ENCODE peak calls at places on chromosomes 4 and X, in seven cellular contexts. One of them, this sample, is unnamed.
A peak's percentile ranks its signal among the peaks of the same experiment; 100 is the strongest.

GRCh38 chrX:42567268-42567667 is 210.7 kb downstream of the PPP1R2C start:
- DNase-seq in colonic mucosa: no peak
- DNase-seq in GM12864: no peak
- DNase-seq in epithelial cell of esophagus: no peak
- DNase-seq in astrocyte of the cerebellum: no peak
- DNase-seq in AG04449: no peak
- DNase-seq in left ventricle myocardium inferior: no peak
- DNase-seq in this sample: no peak

GRCh38 chr4:41878170-41878941 is 56.9 kb upstream of the TMEM33 start:
- DNase-seq in colonic mucosa: no peak
- DNase-seq in GM12864: no peak
- DNase-seq in epithelial cell of esophagus: no peak
- DNase-seq in astrocyte of the cerebellum: no peak
- DNase-seq in AG04449: no peak
- DNase-seq in left ventricle myocardium inferior: no peak
- DNase-seq in this sample: no peak

GRCh38 chr4:8777320-8778196 is 94.1 kb downstream of the HMX1 start:
- DNase-seq in colonic mucosa: no peak
- DNase-seq in GM12864: no peak
- DNase-seq in epithelial cell of esophagus: peak; percentile 2
- DNase-seq in astrocyte of the cerebellum: no peak
- DNase-seq in AG04449: no peak
- DNase-seq in left ventricle myocardium inferior: no peak
- DNase-seq in this sample: no peak

GRCh38 chr4:108350332-108350731 is 181.6 kb upstream of the LEF1 start:
- DNase-seq in colonic mucosa: no peak
- DNase-seq in GM12864: no peak
- DNase-seq in epithelial cell of esophagus: no peak
- DNase-seq in astrocyte of the cerebellum: no peak
- DNase-seq in AG04449: no peak
- DNase-seq in left ventricle myocardium inferior: no peak
- DNase-seq in this sample: no peak

GRCh38 chr4:133154725-133155124 is 5.6 kb downstream of the PCDH10 start:
- DNase-seq in colonic mucosa: no peak
- DNase-seq in GM12864: no peak
- DNase-seq in epithelial cell of esophagus: peak; percentile 49
- DNase-seq in astrocyte of the cerebellum: no peak
- DNase-seq in AG04449: no peak
- DNase-seq in left ventricle myocardium inferior: no peak
- DNase-seq in this sample: peak; percentile 62

GRCh38 chrX:41384041-41384705 is 50.2 kb downstream of the DDX3X start:
- DNase-seq in colonic mucosa: peak; percentile 74
- DNase-seq in GM12864: no peak
- DNase-seq in epithelial cell of esophagus: peak; percentile 86
- DNase-seq in astrocyte of the cerebellum: peak; percentile 3
- DNase-seq in AG04449: peak; percentile 3
- DNase-seq in left ventricle myocardium inferior: peak; percentile 68
- DNase-seq in this sample: peak; percentile 82

GRCh38 chr4:104487105-104487504 is 7.6 kb downstream of the CXXC4 start:
- DNase-seq in colonic mucosa: no peak
- DNase-seq in GM12864: no peak
- DNase-seq in epithelial cell of esophagus: no peak
- DNase-seq in astrocyte of the cerebellum: no peak
- DNase-seq in AG04449: no peak
- DNase-seq in left ventricle myocardium inferior: no peak
- DNase-seq in this sample: no peak

GRCh38 chrX:107726809-107727534 is 48.6 kb downstream of the TSC22D3 start:
- DNase-seq in colonic mucosa: no peak
- DNase-seq in GM12864: no peak
- DNase-seq in epithelial cell of esophagus: no peak
- DNase-seq in astrocyte of the cerebellum: no peak
- DNase-seq in AG04449: no peak
- DNase-seq in left ventricle myocardium inferior: no peak
- DNase-seq in this sample: no peak

GRCh38 chrX:85992811-85993229 is 54.5 kb downstream of the CHM start:
- DNase-seq in colonic mucosa: no peak
- DNase-seq in GM12864: no peak
- DNase-seq in epithelial cell of esophagus: peak; percentile 58
- DNase-seq in astrocyte of the cerebellum: peak; percentile 4
- DNase-seq in AG04449: no peak
- DNase-seq in left ventricle myocardium inferior: no peak
- DNase-seq in this sample: peak; percentile 57

GRCh38 chr4:56434599-56435000 is 815 bp downstream of the PPAT start:
- DNase-seq in colonic mucosa: no peak
- DNase-seq in GM12864: no peak
- DNase-seq in epithelial cell of esophagus: peak; percentile 68
- DNase-seq in astrocyte of the cerebellum: no peak
- DNase-seq in AG04449: no peak
- DNase-seq in left ventricle myocardium inferior: no peak
- DNase-seq in this sample: peak; percentile 47

GRCh38 chr4:76745264-76745663 is 152.7 kb downstream of the SOWAHB start:
- DNase-seq in colonic mucosa: no peak
- DNase-seq in GM12864: no peak
- DNase-seq in epithelial cell of esophagus: peak; percentile 53
- DNase-seq in astrocyte of the cerebellum: no peak
- DNase-seq in AG04449: no peak
- DNase-seq in left ventricle myocardium inferior: no peak
- DNase-seq in this sample: peak; percentile 38

GRCh38 chr4:25484243-25484721 is 107.2 kb downstream of the ANAPC4 start:
- DNase-seq in colonic mucosa: no peak
- DNase-seq in GM12864: no peak
- DNase-seq in epithelial cell of esophagus: peak; percentile 80
- DNase-seq in astrocyte of the cerebellum: peak; percentile 24
- DNase-seq in AG04449: no peak
- DNase-seq in left ventricle myocardium inferior: no peak
- DNase-seq in this sample: peak; percentile 51

GRCh38 chr4:25486171-25486570 is 109.1 kb downstream of the ANAPC4 start:
- DNase-seq in colonic mucosa: no peak
- DNase-seq in GM12864: no peak
- DNase-seq in epithelial cell of esophagus: peak; percentile 37
- DNase-seq in astrocyte of the cerebellum: peak; percentile 60
- DNase-seq in AG04449: no peak
- DNase-seq in left ventricle myocardium inferior: no peak
- DNase-seq in this sample: peak; percentile 67

GRCh38 chr4:25485104-25485503 is 108.0 kb downstream of the ANAPC4 start:
- DNase-seq in colonic mucosa: no peak
- DNase-seq in GM12864: no peak
- DNase-seq in epithelial cell of esophagus: no peak
- DNase-seq in astrocyte of the cerebellum: no peak
- DNase-seq in AG04449: no peak
- DNase-seq in left ventricle myocardium inferior: no peak
- DNase-seq in this sample: no peak

GRCh38 chr4:25477251-25477650 is 100.2 kb downstream of the ANAPC4 start:
- DNase-seq in colonic mucosa: no peak
- DNase-seq in GM12864: no peak
- DNase-seq in epithelial cell of esophagus: no peak
- DNase-seq in astrocyte of the cerebellum: no peak
- DNase-seq in AG04449: no peak
- DNase-seq in left ventricle myocardium inferior: no peak
- DNase-seq in this sample: peak; percentile 21

DNA sequence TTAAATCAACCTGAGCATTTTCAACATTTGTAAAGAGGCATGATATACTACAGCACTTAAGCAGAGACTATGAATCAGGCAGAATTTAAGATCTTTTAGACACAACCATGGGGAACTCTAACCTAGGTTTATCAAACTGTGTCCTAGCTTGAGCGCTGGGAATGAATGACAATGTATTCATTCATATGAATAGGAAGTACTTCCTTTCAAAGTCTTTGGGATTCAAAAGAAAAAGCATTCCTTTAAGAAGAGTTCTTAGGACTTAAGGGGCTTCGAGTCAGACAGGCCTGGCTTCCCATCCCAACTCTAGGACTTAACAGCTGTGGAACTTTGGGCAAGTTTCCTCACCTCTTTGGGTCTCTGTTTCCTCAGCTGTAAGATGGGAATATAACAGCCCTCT is 104.6 kb downstream of the ANAPC4 start:
- DNase-seq in colonic mucosa: no peak
- DNase-seq in GM12864: no peak
- DNase-seq in epithelial cell of esophagus: no peak
- DNase-seq in astrocyte of the cerebellum: no peak
- DNase-seq in AG04449: no peak
- DNase-seq in left ventricle myocardium inferior: no peak
- DNase-seq in this sample: no peak
- H3K4me3 ChIP-seq in colonic mucosa: no peak overlapping the region
- H3K4me3 ChIP-seq in GM12864: no peak overlapping the region
- H3K4me3 ChIP-seq in epithelial cell of esophagus: no peak overlapping the region
- H3K4me3 ChIP-seq in astrocyte of the cerebellum: no peak overlapping the region
- H3K4me3 ChIP-seq in AG04449: no peak overlapping the region
- H3K4me3 ChIP-seq in left ventricle myocardium inferior: no peak overlapping the region
- H3K4me3 ChIP-seq in this sample: no peak overlapping the region

GRCh38 chr4:3367866-3368265 is 73.9 kb upstream of the HGFAC start:
- DNase-seq in colonic mucosa: no peak
- DNase-seq in GM12864: no peak
- DNase-seq in epithelial cell of esophagus: no peak
- DNase-seq in astrocyte of the cerebellum: no peak
- DNase-seq in AG04449: no peak
- DNase-seq in left ventricle myocardium inferior: no peak
- DNase-seq in this sample: no peak
- TF ChIP-seq CTCF in colonic mucosa: no peak
- TF ChIP-seq CTCF in GM12864: no peak
- TF ChIP-seq CTCF in epithelial cell of esophagus: no peak
- TF ChIP-seq CTCF in astrocyte of the cerebellum: no peak
- TF ChIP-seq CTCF in AG04449: no peak
- TF ChIP-seq CTCF in left ventricle myocardium inferior: no peak
- TF ChIP-seq CTCF in this sample: no peak

GRCh38 chr4:145933134-145933533 is 5.5 kb downstream of the ZNF827 start:
- DNase-seq in colonic mucosa: no peak
- DNase-seq in GM12864: no peak
- DNase-seq in epithelial cell of esophagus: no peak
- DNase-seq in astrocyte of the cerebellum: no peak
- DNase-seq in AG04449: no peak
- DNase-seq in left ventricle myocardium inferior: no peak
- DNase-seq in this sample: peak; percentile 21

GRCh38 chr4:145934434-145935047 is 4.1 kb downstream of the ZNF827 start:
- DNase-seq in colonic mucosa: no peak
- DNase-seq in GM12864: no peak
- DNase-seq in epithelial cell of esophagus: no peak
- DNase-seq in astrocyte of the cerebellum: no peak
- DNase-seq in AG04449: no peak
- DNase-seq in left ventricle myocardium inferior: no peak
- DNase-seq in this sample: no peak

GRCh38 chr4:145937021-145937861 is 1.4 kb downstream of the ZNF827 start:
- DNase-seq in colonic mucosa: peak; percentile 79
- DNase-seq in GM12864: no peak
- DNase-seq in epithelial cell of esophagus: peak; percentile 34
- DNase-seq in astrocyte of the cerebellum: no peak
- DNase-seq in AG04449: no peak
- DNase-seq in left ventricle myocardium inferior: peak; percentile 67
- DNase-seq in this sample: peak; percentile 55

GRCh38 chr4:145936142-145937020 is 2.2 kb downstream of the ZNF827 start:
- DNase-seq in colonic mucosa: peak; percentile 75
- DNase-seq in GM12864: peak; percentile 72
- DNase-seq in epithelial cell of esophagus: peak; percentile 59
- DNase-seq in astrocyte of the cerebellum: no peak
- DNase-seq in AG04449: no peak
- DNase-seq in left ventricle myocardium inferior: peak; percentile 70
- DNase-seq in this sample: peak; percentile 77

DNA sequence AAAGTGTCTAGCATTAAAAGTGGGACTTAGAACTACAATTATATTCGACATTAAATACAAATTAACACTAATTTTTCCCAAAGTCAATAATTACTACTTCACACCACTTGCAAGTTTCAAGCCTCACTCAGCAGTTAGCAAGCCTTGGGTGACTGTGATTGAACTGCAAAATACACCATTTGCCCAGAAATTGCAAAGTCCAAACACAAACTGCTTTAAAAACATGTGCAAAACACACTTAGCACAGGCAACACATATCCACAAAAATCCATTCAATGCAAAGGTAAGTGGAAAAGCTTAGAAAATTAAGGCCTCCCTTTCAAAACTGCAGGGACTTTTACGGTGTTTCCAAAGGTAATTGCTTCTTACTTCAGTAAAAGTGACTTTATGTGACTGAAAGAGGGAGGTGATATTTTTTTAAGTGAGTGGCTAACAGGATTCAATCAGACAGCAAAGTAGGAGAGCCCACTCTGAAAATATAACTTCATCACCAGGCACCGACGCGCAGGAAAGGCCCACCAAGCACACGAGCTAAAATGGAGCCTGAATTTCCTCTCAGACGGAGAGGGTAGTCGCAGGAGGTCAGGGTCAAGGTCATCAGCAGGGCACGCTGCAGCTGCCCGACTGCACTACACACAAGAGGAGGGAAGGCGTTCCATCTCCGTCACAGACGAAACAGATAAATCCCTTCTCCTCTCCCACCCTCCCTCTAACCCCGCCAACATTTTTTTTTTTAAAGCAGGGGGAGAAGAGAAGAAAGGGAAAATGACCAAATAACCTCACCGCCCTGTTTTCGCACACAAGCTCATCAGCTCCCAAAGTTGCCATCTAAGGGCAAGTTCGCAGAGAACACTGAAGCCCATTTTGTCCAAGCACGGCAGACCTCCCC is 3.1 kb downstream of the ZNF827 start:
- DNase-seq in colonic mucosa: peak; percentile 65
- DNase-seq in GM12864: no peak
- DNase-seq in epithelial cell of esophagus: no peak
- DNase-seq in astrocyte of the cerebellum: no peak
- DNase-seq in AG04449: no peak
- DNase-seq in left ventricle myocardium inferior: peak; percentile 43
- DNase-seq in this sample: peak; percentile 27
- H3K4me3 ChIP-seq in colonic mucosa: peak overlapping the region; percentile 60
- H3K4me3 ChIP-seq in GM12864: peak overlapping the region; percentile 78
- H3K4me3 ChIP-seq in epithelial cell of esophagus: peak overlapping the region; percentile 70
- H3K4me3 ChIP-seq in astrocyte of the cerebellum: peak overlapping the region; percentile 76
- H3K4me3 ChIP-seq in AG04449: peak overlapping the region; percentile 87
- H3K4me3 ChIP-seq in left ventricle myocardium inferior: peak overlapping the region; percentile 89
- H3K4me3 ChIP-seq in this sample: peak overlapping the region; percentile 99

GRCh38 chrX:119389854-119390501 is 9.2 kb upstream of the SLC25A43 start:
- DNase-seq in colonic mucosa: no peak
- DNase-seq in GM12864: no peak
- DNase-seq in epithelial cell of esophagus: no peak
- DNase-seq in astrocyte of the cerebellum: no peak
- DNase-seq in AG04449: no peak
- DNase-seq in left ventricle myocardium inferior: no peak
- DNase-seq in this sample: no peak

GRCh38 chrX:119393144-119393543 is 6.0 kb upstream of the SLC25A43 start:
- DNase-seq in colonic mucosa: no peak
- DNase-seq in GM12864: no peak
- DNase-seq in epithelial cell of esophagus: no peak
- DNase-seq in astrocyte of the cerebellum: no peak
- DNase-seq in AG04449: no peak
- DNase-seq in left ventricle myocardium inferior: no peak
- DNase-seq in this sample: no peak

GRCh38 chrX:119389214-119389613 is 9.9 kb upstream of the SLC25A43 start:
- DNase-seq in colonic mucosa: peak; percentile 55
- DNase-seq in GM12864: no peak
- DNase-seq in epithelial cell of esophagus: no peak
- DNase-seq in astrocyte of the cerebellum: no peak
- DNase-seq in AG04449: no peak
- DNase-seq in left ventricle myocardium inferior: no peak
- DNase-seq in this sample: no peak

DNA sequence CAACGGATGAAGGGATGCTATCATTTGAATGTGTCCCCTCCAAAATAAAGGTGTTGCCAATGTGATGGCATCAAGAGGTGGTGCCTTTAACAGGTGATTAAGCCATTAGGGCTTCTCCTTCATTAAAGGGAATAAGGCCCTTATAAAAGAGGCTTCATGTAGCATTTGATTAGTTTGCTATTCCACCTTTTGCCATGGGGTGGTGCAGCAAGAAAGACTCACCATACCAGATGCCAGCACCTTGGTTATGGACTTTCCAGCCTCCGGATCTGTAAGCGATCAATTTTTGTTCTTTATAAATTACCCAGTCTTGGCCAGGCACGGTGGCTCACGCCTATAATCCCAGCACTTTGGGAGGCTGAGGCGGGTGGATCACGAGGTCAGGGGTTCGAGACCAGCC is 7.9 kb upstream of the SLC25A43 start:
- DNase-seq in colonic mucosa: peak; percentile 61
- DNase-seq in GM12864: no peak
- DNase-seq in epithelial cell of esophagus: peak; percentile 60
- DNase-seq in astrocyte of the cerebellum: no peak
- DNase-seq in AG04449: no peak
- DNase-seq in left ventricle myocardium inferior: no peak
- DNase-seq in this sample: peak; percentile 51
- TF ChIP-seq CTCF in colonic mucosa: peak; percentile 20
- TF ChIP-seq CTCF in GM12864: peak; percentile 24
- TF ChIP-seq CTCF in epithelial cell of esophagus: peak; percentile 50
- TF ChIP-seq CTCF in astrocyte of the cerebellum: peak; percentile 43
- TF ChIP-seq CTCF in AG04449: peak; percentile 7
- TF ChIP-seq CTCF in left ventricle myocardium inferior: no peak
- TF ChIP-seq CTCF in this sample: peak; percentile 48

This sample was measured in fibroblast of the aortic adventitia.